ENCODE peak calls at places on chromosomes 7 and 10, in six cellular contexts. One of them, this sample, is unnamed.

GRCh38 chr7:45978731-45979211 is 57.7 kb upstream of the IGFBP3 start:
- DNase-seq in stomach: no peak
- DNase-seq in GM12891: no peak
- DNase-seq in transverse colon: no peak
- DNase-seq in upper lobe of left lung: no peak
- DNase-seq in Panc1: no peak
- DNase-seq in this sample: no peak

GRCh38 chr7:21107101-21107500 is 320.4 kb upstream of the SP8 start:
- DNase-seq in stomach: no peak
- DNase-seq in GM12891: no peak
- DNase-seq in transverse colon: no peak
- DNase-seq in upper lobe of left lung: no peak
- DNase-seq in Panc1: no peak
- DNase-seq in this sample: no peak

GRCh38 chr10:87799860-87800259 is 18.2 kb downstream of the ATAD1 start:
- DNase-seq in stomach: no peak
- DNase-seq in GM12891: no peak
- DNase-seq in transverse colon: no peak
- DNase-seq in upper lobe of left lung: no peak
- DNase-seq in Panc1: no peak
- DNase-seq in this sample: no peak

GRCh38 chr10:86017841-86018734 is 348.5 kb downstream of the GRID1 start:
- DNase-seq in stomach: no peak
- DNase-seq in GM12891: no peak
- DNase-seq in transverse colon: no peak
- DNase-seq in upper lobe of left lung: no peak
- DNase-seq in Panc1: no peak
- DNase-seq in this sample: no peak

GRCh38 chr10:58531084-58531695 is 18.5 kb downstream of the BICC1 start:
- DNase-seq in stomach: peak; percentile 52
- DNase-seq in GM12891: no peak
- DNase-seq in transverse colon: peak; percentile 61
- DNase-seq in upper lobe of left lung: no peak
- DNase-seq in Panc1: peak; percentile 59
- DNase-seq in this sample: no peak

GRCh38 chr10:99394761-99395386 is 35.5 kb downstream of the GOT1 start:
- DNase-seq in stomach: no peak
- DNase-seq in GM12891: no peak
- DNase-seq in transverse colon: no peak
- DNase-seq in upper lobe of left lung: no peak
- DNase-seq in Panc1: no peak
- DNase-seq in this sample: no peak

GRCh38 chr7:211033-211714 is 18.8 kb downstream of the FAM20C start:
- DNase-seq in stomach: no peak
- DNase-seq in GM12891: no peak
- DNase-seq in transverse colon: no peak
- DNase-seq in upper lobe of left lung: peak; percentile 66
- DNase-seq in Panc1: no peak
- DNase-seq in this sample: no peak

GRCh38 chr7:75957021-75957736 is 37.2 kb downstream of the TMEM120A start:
- DNase-seq in stomach: peak; percentile 57
- DNase-seq in GM12891: no peak
- DNase-seq in transverse colon: peak; percentile 83
- DNase-seq in upper lobe of left lung: no peak
- DNase-seq in Panc1: no peak
- DNase-seq in this sample: no peak

GRCh38 chr7:120554960-120555571 is 282.1 kb downstream of the KCND2 start:
- DNase-seq in stomach: no peak
- DNase-seq in GM12891: no peak
- DNase-seq in transverse colon: no peak
- DNase-seq in upper lobe of left lung: no peak
- DNase-seq in Panc1: peak; percentile 18
- DNase-seq in this sample: no peak

GRCh38 chr10:110615057-110615630 is 29.0 kb upstream of the RBM20 start:
- DNase-seq in stomach: no peak
- DNase-seq in GM12891: no peak
- DNase-seq in transverse colon: no peak
- DNase-seq in upper lobe of left lung: no peak
- DNase-seq in Panc1: no peak
- DNase-seq in this sample: no peak

GRCh38 chr10:103772096-103772845 is 83.1 kb downstream of the SH3PXD2A start:
- DNase-seq in stomach: peak; percentile 75
- DNase-seq in GM12891: peak; percentile 51
- DNase-seq in transverse colon: peak; percentile 87
- DNase-seq in upper lobe of left lung: peak; percentile 85
- DNase-seq in Panc1: no peak
- DNase-seq in this sample: peak; percentile 67

GRCh38 chr7:94396044-94396443 is 1.3 kb downstream of the COL1A2 start:
- DNase-seq in stomach: no peak
- DNase-seq in GM12891: no peak
- DNase-seq in transverse colon: no peak
- DNase-seq in upper lobe of left lung: no peak
- DNase-seq in Panc1: no peak
- DNase-seq in this sample: no peak

GRCh38 chr7:96670338-96671289 is 39.0 kb downstream of the SEM1 start:
- DNase-seq in stomach: no peak
- DNase-seq in GM12891: no peak
- DNase-seq in transverse colon: no peak
- DNase-seq in upper lobe of left lung: no peak
- DNase-seq in Panc1: no peak
- DNase-seq in this sample: no peak

GRCh38 chr10:100043796-100044195 is 34.0 kb upstream of the DNMBP start:
- DNase-seq in stomach: no peak
- DNase-seq in GM12891: no peak
- DNase-seq in transverse colon: no peak
- DNase-seq in upper lobe of left lung: no peak
- DNase-seq in Panc1: no peak
- DNase-seq in this sample: no peak

GRCh38 chr7:37318541-37318940 is 130.1 kb downstream of the ELMO1 start:
- DNase-seq in stomach: no peak
- DNase-seq in GM12891: no peak
- DNase-seq in transverse colon: no peak
- DNase-seq in upper lobe of left lung: no peak
- DNase-seq in Panc1: no peak
- DNase-seq in this sample: no peak

GRCh38 chr7:37320140-37320839 is 128.4 kb downstream of the ELMO1 start:
- DNase-seq in stomach: no peak
- DNase-seq in GM12891: no peak
- DNase-seq in transverse colon: no peak
- DNase-seq in upper lobe of left lung: no peak
- DNase-seq in Panc1: no peak
- DNase-seq in this sample: no peak

GRCh38 chr7:37312608-37313007 is 136.1 kb downstream of the ELMO1 start:
- DNase-seq in stomach: no peak
- DNase-seq in GM12891: no peak
- DNase-seq in transverse colon: no peak
- DNase-seq in upper lobe of left lung: no peak
- DNase-seq in Panc1: no peak
- DNase-seq in this sample: no peak

GRCh38 chr7:37311282-37311868 is 137.3 kb downstream of the ELMO1 start:
- DNase-seq in stomach: no peak
- DNase-seq in GM12891: no peak
- DNase-seq in transverse colon: no peak
- DNase-seq in upper lobe of left lung: no peak
- DNase-seq in Panc1: no peak
- DNase-seq in this sample: no peak

GRCh38 chr7:37315752-37316711 is 132.6 kb downstream of the ELMO1 start:
- DNase-seq in stomach: no peak
- DNase-seq in GM12891: no peak
- DNase-seq in transverse colon: no peak
- DNase-seq in upper lobe of left lung: no peak
- DNase-seq in Panc1: no peak
- DNase-seq in this sample: no peak
- TF ChIP-seq POLR2AphosphoS5 in stomach: no peak
- TF ChIP-seq POLR2AphosphoS5 in GM12891: no peak
- TF ChIP-seq POLR2AphosphoS5 in transverse colon: no peak
- TF ChIP-seq POLR2AphosphoS5 in upper lobe of left lung: peak; percentile 93
- TF ChIP-seq POLR2AphosphoS5 in Panc1: no peak
- TF ChIP-seq POLR2AphosphoS5 in this sample: no peak

GRCh38 chr7:113086431-113086888 is at the start of gene GPR85:
- DNase-seq in stomach: peak; percentile 40
- DNase-seq in GM12891: peak; percentile 55
- DNase-seq in transverse colon: peak; percentile 17
- DNase-seq in upper lobe of left lung: peak; percentile 93
- DNase-seq in Panc1: no peak
- DNase-seq in this sample: no peak
- TF ChIP-seq POLR2AphosphoS5 in stomach: no peak
- TF ChIP-seq POLR2AphosphoS5 in GM12891: no peak
- TF ChIP-seq POLR2AphosphoS5 in transverse colon: no peak
- TF ChIP-seq POLR2AphosphoS5 in upper lobe of left lung: no peak
- TF ChIP-seq POLR2AphosphoS5 in Panc1: no peak
- TF ChIP-seq POLR2AphosphoS5 in this sample: no peak

GRCh38 chr7:129434846-129435318 is 650 bp downstream of the STRIP2 start:
- DNase-seq in stomach: no peak
- DNase-seq in GM12891: no peak
- DNase-seq in transverse colon: peak; percentile 7
- DNase-seq in upper lobe of left lung: peak; percentile 73
- DNase-seq in Panc1: no peak
- DNase-seq in this sample: no peak
- TF ChIP-seq POLR2AphosphoS5 in stomach: no peak
- TF ChIP-seq POLR2AphosphoS5 in GM12891: no peak
- TF ChIP-seq POLR2AphosphoS5 in transverse colon: no peak
- TF ChIP-seq POLR2AphosphoS5 in upper lobe of left lung: no peak
- TF ChIP-seq POLR2AphosphoS5 in Panc1: no peak
- TF ChIP-seq POLR2AphosphoS5 in this sample: no peak

GRCh38 chr10:121788717-121789116 is 139.1 kb downstream of the ATE1 start:
- DNase-seq in stomach: no peak
- DNase-seq in GM12891: no peak
- DNase-seq in transverse colon: no peak
- DNase-seq in upper lobe of left lung: no peak
- DNase-seq in Panc1: no peak
- DNase-seq in this sample: no peak
- TF ChIP-seq POLR2AphosphoS5 in stomach: no peak
- TF ChIP-seq POLR2AphosphoS5 in GM12891: no peak
- TF ChIP-seq POLR2AphosphoS5 in transverse colon: no peak
- TF ChIP-seq POLR2AphosphoS5 in upper lobe of left lung: no peak
- TF ChIP-seq POLR2AphosphoS5 in Panc1: no peak
- TF ChIP-seq POLR2AphosphoS5 in this sample: no peak

GRCh38 chr7:103609778-103610177 is 163.8 kb upstream of the SLC26A5 start:
- DNase-seq in stomach: no peak
- DNase-seq in GM12891: no peak
- DNase-seq in transverse colon: no peak
- DNase-seq in upper lobe of left lung: no peak
- DNase-seq in Panc1: no peak
- DNase-seq in this sample: no peak

DNA sequence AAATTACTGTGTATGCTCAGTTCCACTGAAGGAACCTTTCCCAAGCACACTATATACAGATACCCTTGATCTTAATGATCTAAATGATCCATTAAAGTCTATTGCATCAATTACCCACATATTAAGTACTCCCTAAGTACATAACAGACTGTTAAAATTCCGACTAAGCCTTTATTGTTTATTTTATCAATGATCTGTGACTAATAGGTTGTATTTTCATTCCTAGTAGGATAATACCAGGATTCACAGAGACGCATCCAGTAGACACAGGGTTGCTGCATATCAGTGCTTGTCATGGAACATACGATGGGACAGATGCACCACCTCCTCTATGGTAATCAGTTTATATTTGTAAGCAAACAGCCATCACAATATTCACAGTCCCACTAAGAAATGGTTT is 159.6 kb upstream of the SLC26A5 start:
- DNase-seq in stomach: no peak
- DNase-seq in GM12891: no peak
- DNase-seq in transverse colon: no peak
- DNase-seq in upper lobe of left lung: no peak
- DNase-seq in Panc1: no peak
- DNase-seq in this sample: no peak
- TF ChIP-seq POLR2AphosphoS5 in stomach: no peak
- TF ChIP-seq POLR2AphosphoS5 in GM12891: no peak
- TF ChIP-seq POLR2AphosphoS5 in transverse colon: no peak
- TF ChIP-seq POLR2AphosphoS5 in upper lobe of left lung: no peak
- TF ChIP-seq POLR2AphosphoS5 in Panc1: no peak
- TF ChIP-seq POLR2AphosphoS5 in this sample: no peak

DNA sequence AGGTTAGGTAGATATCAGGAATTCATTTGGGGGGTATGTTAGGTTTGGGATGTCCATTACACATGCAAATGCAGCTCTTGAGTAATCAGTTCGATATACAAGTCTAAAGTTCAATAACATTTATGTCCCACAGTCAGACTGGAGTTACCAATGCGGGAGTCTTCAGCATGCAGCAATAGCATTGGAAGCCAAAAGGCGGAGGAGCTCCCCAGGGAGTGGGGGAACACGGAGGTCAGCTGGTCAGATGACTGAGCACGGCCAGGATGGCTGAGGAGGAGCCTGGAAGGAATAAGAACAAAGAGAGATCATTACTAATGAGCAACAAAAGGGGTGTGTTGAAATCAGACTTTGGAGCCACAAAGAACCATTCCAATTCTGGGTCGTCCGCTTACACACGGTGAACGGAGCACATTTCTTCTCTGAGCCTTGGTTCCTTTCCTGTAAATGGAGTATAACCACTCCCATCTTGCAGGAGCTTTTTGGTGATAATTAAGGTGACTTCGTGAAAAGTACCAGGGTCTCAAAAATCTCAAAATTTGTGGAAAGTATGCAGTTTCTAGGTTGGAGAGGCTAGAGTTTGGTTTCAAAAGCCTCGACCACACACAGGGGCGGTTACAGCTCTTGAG is 472 bp upstream of the ZNF22 start:
- DNase-seq in stomach: no peak
- DNase-seq in GM12891: no peak
- DNase-seq in transverse colon: peak; percentile 52
- DNase-seq in upper lobe of left lung: no peak
- DNase-seq in Panc1: no peak
- DNase-seq in this sample: no peak
- TF ChIP-seq POLR2AphosphoS5 in stomach: peak; percentile 36
- TF ChIP-seq POLR2AphosphoS5 in GM12891: no peak
- TF ChIP-seq POLR2AphosphoS5 in transverse colon: peak; percentile 12
- TF ChIP-seq POLR2AphosphoS5 in upper lobe of left lung: no peak
- TF ChIP-seq POLR2AphosphoS5 in Panc1: no peak
- TF ChIP-seq POLR2AphosphoS5 in this sample: peak; percentile 73

DNA sequence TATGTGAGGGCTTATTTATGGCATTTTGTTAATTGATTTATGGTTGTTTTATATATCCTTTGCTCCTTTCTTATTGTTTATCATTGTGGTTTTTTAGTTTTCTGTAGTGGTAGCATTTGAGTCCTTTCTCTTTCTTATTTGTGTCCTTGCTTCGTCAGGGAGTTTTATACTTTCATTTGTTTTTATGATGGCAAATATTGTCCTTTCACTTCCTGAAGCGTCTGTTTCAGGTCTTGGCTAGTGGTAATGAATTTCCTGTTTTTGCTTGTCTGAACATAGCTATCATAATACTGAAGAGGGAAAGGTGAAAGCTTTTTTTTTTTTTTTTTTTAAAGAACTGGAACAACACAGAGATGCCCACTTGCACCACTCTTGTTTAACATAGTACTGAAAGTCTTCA is 228.2 kb downstream of the ATRNL1 start:
- DNase-seq in stomach: no peak
- DNase-seq in GM12891: no peak
- DNase-seq in transverse colon: no peak
- DNase-seq in upper lobe of left lung: no peak
- DNase-seq in Panc1: no peak
- DNase-seq in this sample: no peak
- TF ChIP-seq POLR2AphosphoS5 in stomach: no peak
- TF ChIP-seq POLR2AphosphoS5 in GM12891: no peak
- TF ChIP-seq POLR2AphosphoS5 in transverse colon: no peak
- TF ChIP-seq POLR2AphosphoS5 in upper lobe of left lung: no peak
- TF ChIP-seq POLR2AphosphoS5 in Panc1: no peak
- TF ChIP-seq POLR2AphosphoS5 in this sample: no peak

GRCh38 chr10:52491246-52492000 is 177.3 kb downstream of the DKK1 start:
- DNase-seq in stomach: no peak
- DNase-seq in GM12891: no peak
- DNase-seq in transverse colon: no peak
- DNase-seq in upper lobe of left lung: no peak
- DNase-seq in Panc1: no peak
- DNase-seq in this sample: no peak
- TF ChIP-seq POLR2AphosphoS5 in stomach: no peak
- TF ChIP-seq POLR2AphosphoS5 in GM12891: no peak
- TF ChIP-seq POLR2AphosphoS5 in transverse colon: no peak
- TF ChIP-seq POLR2AphosphoS5 in upper lobe of left lung: no peak
- TF ChIP-seq POLR2AphosphoS5 in Panc1: no peak
- TF ChIP-seq POLR2AphosphoS5 in this sample: no peak

This sample was measured in breast epithelium.